ENCODE peak calls at places on chromosomes 13 and 19, in seven cellular contexts. One of them, this sample, is unnamed. For H3K4me1, the result is how much of the 10 kb centered on the place peaks cover.

GRCh38 chr13:51913421-51914136 is 51.8 kb downstream of the CCDC70 start:
- DNase-seq in GM12878: no peak
- DNase-seq in trophoblast cell: no peak
- DNase-seq in CD4-positive, alpha-beta memory T cell: no peak
- DNase-seq in fibroblast of lung: no peak
- DNase-seq in CD8-positive, alpha-beta memory T cell: no peak
- DNase-seq in tibial artery: no peak
- DNase-seq in this sample: no peak

GRCh38 chr13:107124129-107124718 is 556.3 kb upstream of the ARGLU1 start:
- DNase-seq in fibroblast of lung: peak
- DNase-seq in tibial artery: no peak
- DNase-seq in GM12878: no peak
- DNase-seq in CD8-positive, alpha-beta memory T cell: no peak
- DNase-seq in CD4-positive, alpha-beta memory T cell: no peak
- DNase-seq in trophoblast cell: no peak
- DNase-seq in this sample: no peak

GRCh38 chr19:15014579-15014978 is 34.7 kb upstream of the CASP14 start:
- DNase-seq in tibial artery: no peak
- DNase-seq in trophoblast cell: no peak
- DNase-seq in CD4-positive, alpha-beta memory T cell: no peak
- DNase-seq in fibroblast of lung: no peak
- DNase-seq in CD8-positive, alpha-beta memory T cell: no peak
- DNase-seq in GM12878: no peak
- DNase-seq in this sample: no peak

GRCh38 chr13:84812078-84812477 is 929.8 kb upstream of the SLITRK1 start:
- DNase-seq in trophoblast cell: no peak
- DNase-seq in GM12878: no peak
- DNase-seq in CD4-positive, alpha-beta memory T cell: no peak
- DNase-seq in CD8-positive, alpha-beta memory T cell: no peak
- DNase-seq in tibial artery: no peak
- DNase-seq in fibroblast of lung: no peak
- DNase-seq in this sample: no peak

GRCh38 chr13:66102864-66103263 is 1127.3 kb downstream of the PCDH9 start:
- DNase-seq in tibial artery: no peak
- DNase-seq in GM12878: no peak
- DNase-seq in CD4-positive, alpha-beta memory T cell: no peak
- DNase-seq in CD8-positive, alpha-beta memory T cell: no peak
- DNase-seq in trophoblast cell: no peak
- DNase-seq in fibroblast of lung: no peak
- DNase-seq in this sample: no peak

GRCh38 chr13:113060557-113061270 is 44.9 kb upstream of the F7 start:
- DNase-seq in tibial artery: no peak
- DNase-seq in trophoblast cell: no peak
- DNase-seq in CD4-positive, alpha-beta memory T cell: no peak
- DNase-seq in GM12878: no peak
- DNase-seq in CD8-positive, alpha-beta memory T cell: peak
- DNase-seq in fibroblast of lung: no peak
- DNase-seq in this sample: peak

GRCh38 chr13:50410921-50411712 is 395.9 kb downstream of the KCNRG start:
- DNase-seq in trophoblast cell: peak
- DNase-seq in GM12878: no peak
- DNase-seq in CD4-positive, alpha-beta memory T cell: no peak
- DNase-seq in fibroblast of lung: peak
- DNase-seq in CD8-positive, alpha-beta memory T cell: no peak
- DNase-seq in tibial artery: peak
- DNase-seq in this sample: peak

GRCh38 chr13:24694907-24695306 is 14.7 kb downstream of the ATP12A start:
- DNase-seq in CD4-positive, alpha-beta memory T cell: no peak
- DNase-seq in tibial artery: no peak
- DNase-seq in fibroblast of lung: no peak
- DNase-seq in trophoblast cell: no peak
- DNase-seq in GM12878: no peak
- DNase-seq in CD8-positive, alpha-beta memory T cell: no peak
- DNase-seq in this sample: no peak

GRCh38 chr13:50369646-50370045 is 354.4 kb downstream of the KCNRG start:
- DNase-seq in CD4-positive, alpha-beta memory T cell: no peak
- DNase-seq in trophoblast cell: no peak
- DNase-seq in tibial artery: no peak
- DNase-seq in GM12878: no peak
- DNase-seq in CD8-positive, alpha-beta memory T cell: no peak
- DNase-seq in fibroblast of lung: no peak
- DNase-seq in this sample: no peak

GRCh38 chr13:97141564-97142005 is 80.5 kb upstream of the MBNL2 start:
- DNase-seq in CD4-positive, alpha-beta memory T cell: no peak
- DNase-seq in CD8-positive, alpha-beta memory T cell: no peak
- DNase-seq in trophoblast cell: peak
- DNase-seq in fibroblast of lung: peak
- DNase-seq in GM12878: peak
- DNase-seq in tibial artery: peak
- DNase-seq in this sample: no peak

GRCh38 chr19:18529782-18530181 is 7.9 kb upstream of the ELL start:
- DNase-seq in CD8-positive, alpha-beta memory T cell: no peak
- DNase-seq in CD4-positive, alpha-beta memory T cell: no peak
- DNase-seq in GM12878: no peak
- DNase-seq in fibroblast of lung: no peak
- DNase-seq in trophoblast cell: peak
- DNase-seq in tibial artery: no peak
- DNase-seq in this sample: no peak

GRCh38 chr13:100721885-100722512 is 47.4 kb upstream of the TMTC4 start:
- DNase-seq in GM12878: no peak
- DNase-seq in CD4-positive, alpha-beta memory T cell: peak
- DNase-seq in trophoblast cell: peak
- DNase-seq in tibial artery: peak
- DNase-seq in CD8-positive, alpha-beta memory T cell: peak
- DNase-seq in fibroblast of lung: peak
- DNase-seq in this sample: no peak

GRCh38 chr13:91236182-91236581 is 111.3 kb upstream of the MIR17HG start:
- DNase-seq in fibroblast of lung: no peak
- DNase-seq in CD4-positive, alpha-beta memory T cell: no peak
- DNase-seq in CD8-positive, alpha-beta memory T cell: no peak
- DNase-seq in GM12878: no peak
- DNase-seq in tibial artery: no peak
- DNase-seq in trophoblast cell: no peak
- DNase-seq in this sample: no peak

DNA sequence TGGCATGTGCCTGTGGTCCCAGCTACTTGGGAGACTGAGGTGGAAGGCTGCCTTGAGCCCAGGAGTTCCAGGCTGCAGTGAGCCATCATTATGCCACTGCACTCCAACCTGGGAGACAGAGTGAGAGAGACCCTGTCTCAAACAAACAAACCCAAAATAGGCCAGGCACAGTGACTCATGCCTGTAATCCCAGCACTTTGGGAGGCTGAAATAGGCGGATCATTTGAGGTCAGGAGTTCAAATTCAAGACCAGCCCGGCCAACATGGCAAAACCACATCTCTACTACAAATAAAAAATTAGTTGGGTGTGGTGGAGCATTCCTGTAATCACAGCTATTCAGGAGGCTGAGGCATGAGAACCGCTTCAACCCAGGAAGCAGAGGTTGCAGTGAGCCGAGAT is 7.0 kb downstream of the STX10 start:
- DNase-seq in CD8-positive, alpha-beta memory T cell: no peak
- DNase-seq in trophoblast cell: no peak
- DNase-seq in GM12878: no peak
- DNase-seq in fibroblast of lung: peak
- DNase-seq in CD4-positive, alpha-beta memory T cell: no peak
- DNase-seq in tibial artery: no peak
- DNase-seq in this sample: no peak
- H3K27ac ChIP-seq in CD8-positive, alpha-beta memory T cell: no peak
- H3K27ac ChIP-seq in trophoblast cell: no peak
- H3K27ac ChIP-seq in GM12878: no peak
- H3K27ac ChIP-seq in fibroblast of lung: peak
- H3K27ac ChIP-seq in CD4-positive, alpha-beta memory T cell: no peak
- H3K27ac ChIP-seq in tibial artery: no peak
- H3K27ac ChIP-seq in this sample: peak

DNA sequence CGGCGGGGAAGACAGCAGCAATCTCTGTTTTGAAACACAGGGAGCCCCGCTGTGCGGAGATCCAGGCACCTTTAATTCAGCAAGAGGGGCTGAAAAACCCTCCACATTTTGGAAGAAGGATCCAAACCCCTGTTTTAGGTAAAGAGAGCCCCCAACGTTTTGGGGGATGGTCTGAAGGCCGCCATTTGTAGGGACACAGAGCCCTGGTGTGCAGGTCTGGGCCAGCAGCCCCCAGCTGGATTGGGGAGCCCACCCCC is 3.5 kb upstream of the HOOK2 start:
- DNase-seq in CD4-positive, alpha-beta memory T cell: no peak
- DNase-seq in tibial artery: no peak
- DNase-seq in CD8-positive, alpha-beta memory T cell: no peak
- DNase-seq in GM12878: no peak
- DNase-seq in fibroblast of lung: no peak
- DNase-seq in trophoblast cell: no peak
- DNase-seq in this sample: no peak
- H3K4me1 ChIP-seq in CD4-positive, alpha-beta memory T cell: half or more
- H3K4me1 ChIP-seq in tibial artery: half or more
- H3K4me1 ChIP-seq in CD8-positive, alpha-beta memory T cell: half or more
- H3K4me1 ChIP-seq in GM12878: under half
- H3K4me1 ChIP-seq in fibroblast of lung: under half
- H3K4me1 ChIP-seq in trophoblast cell: under half
- H3K4me1 ChIP-seq in this sample: under half

DNA sequence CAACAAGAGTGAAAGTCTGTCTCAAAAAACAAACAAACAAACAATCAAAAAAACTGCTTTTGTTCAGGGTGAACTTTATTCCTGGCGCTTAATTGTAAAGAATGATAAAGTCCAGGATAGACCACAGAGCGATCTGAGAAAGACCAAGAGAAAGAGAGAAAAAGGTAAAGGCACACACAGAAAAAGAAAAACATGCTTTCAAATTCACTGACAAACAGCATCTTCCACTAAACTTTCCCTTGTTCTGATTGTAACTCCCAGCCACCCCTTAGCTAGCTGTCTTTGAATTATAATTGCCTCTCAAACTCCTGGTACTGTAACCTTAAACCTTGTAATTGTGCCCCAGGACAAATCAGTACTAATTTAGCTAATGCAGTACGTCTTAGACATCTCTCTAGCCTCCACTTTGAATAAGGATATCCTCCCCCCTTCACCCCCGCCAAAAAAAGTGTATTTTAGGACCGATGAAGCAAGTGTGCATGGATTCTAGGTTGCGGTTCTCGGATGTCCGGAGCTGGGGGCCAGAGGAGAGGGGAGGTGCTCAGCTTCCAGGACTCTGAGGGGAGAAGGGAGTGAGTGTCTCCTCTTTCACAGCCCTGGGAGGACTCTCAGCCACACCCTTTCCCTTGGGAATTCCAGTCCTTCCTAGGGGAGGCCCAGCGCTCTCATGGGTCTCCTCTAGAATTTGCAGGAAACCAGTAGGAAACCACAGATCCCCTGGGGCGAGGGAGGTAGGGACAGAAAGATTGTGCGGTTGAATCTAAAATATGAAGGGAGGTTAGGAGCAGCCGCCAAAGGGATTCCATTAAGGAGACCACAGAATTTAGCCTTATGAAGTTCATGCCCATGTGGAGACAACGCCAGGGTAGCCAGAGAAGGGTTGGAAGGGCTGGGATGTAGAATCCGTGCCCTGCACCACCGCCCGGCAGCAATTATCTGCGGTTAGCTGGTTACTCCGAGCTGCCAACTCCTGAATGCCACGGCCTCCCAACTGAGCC is 19.7 kb downstream of the ZNF536 start:
- DNase-seq in GM12878: no peak
- DNase-seq in CD4-positive, alpha-beta memory T cell: no peak
- DNase-seq in CD8-positive, alpha-beta memory T cell: no peak
- DNase-seq in tibial artery: no peak
- DNase-seq in trophoblast cell: no peak
- DNase-seq in fibroblast of lung: no peak
- DNase-seq in this sample: no peak
- H3K27ac ChIP-seq in GM12878: no peak
- H3K27ac ChIP-seq in CD4-positive, alpha-beta memory T cell: no peak
- H3K27ac ChIP-seq in CD8-positive, alpha-beta memory T cell: no peak
- H3K27ac ChIP-seq in tibial artery: no peak
- H3K27ac ChIP-seq in trophoblast cell: no peak
- H3K27ac ChIP-seq in fibroblast of lung: no peak
- H3K27ac ChIP-seq in this sample: no peak

GRCh38 chr13:99004931-99005330 is 27.1 kb upstream of the DOCK9 start:
- DNase-seq in CD4-positive, alpha-beta memory T cell: no peak
- DNase-seq in GM12878: no peak
- DNase-seq in tibial artery: no peak
- DNase-seq in fibroblast of lung: no peak
- DNase-seq in CD8-positive, alpha-beta memory T cell: no peak
- DNase-seq in trophoblast cell: no peak
- DNase-seq in this sample: no peak
- H3K4me1 ChIP-seq in CD4-positive, alpha-beta memory T cell: half or more
- H3K4me1 ChIP-seq in GM12878: under half
- H3K4me1 ChIP-seq in tibial artery: under half
- H3K4me1 ChIP-seq in fibroblast of lung: under half
- H3K4me1 ChIP-seq in CD8-positive, alpha-beta memory T cell: half or more
- H3K4me1 ChIP-seq in trophoblast cell: under half
- H3K4me1 ChIP-seq in this sample: under half

DNA sequence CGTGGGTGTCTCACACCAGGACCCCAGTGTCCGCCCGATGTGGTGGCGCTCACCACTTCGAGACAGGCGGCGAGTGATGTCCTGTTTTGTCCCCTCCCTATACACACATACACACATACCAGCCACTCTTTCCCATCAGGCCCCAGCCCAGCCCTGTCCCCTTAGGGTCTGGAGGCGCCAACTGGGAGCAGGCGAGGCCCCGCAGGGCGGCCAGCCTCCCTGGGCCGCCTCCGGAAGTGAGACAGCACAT is 38.1 kb upstream of the NANOS3 start:
- DNase-seq in GM12878: no peak
- DNase-seq in trophoblast cell: no peak
- DNase-seq in CD4-positive, alpha-beta memory T cell: no peak
- DNase-seq in fibroblast of lung: no peak
- DNase-seq in tibial artery: no peak
- DNase-seq in CD8-positive, alpha-beta memory T cell: no peak
- DNase-seq in this sample: no peak
- H3K27ac ChIP-seq in GM12878: peak
- H3K27ac ChIP-seq in trophoblast cell: peak
- H3K27ac ChIP-seq in CD4-positive, alpha-beta memory T cell: peak
- H3K27ac ChIP-seq in fibroblast of lung: peak
- H3K27ac ChIP-seq in tibial artery: peak
- H3K27ac ChIP-seq in CD8-positive, alpha-beta memory T cell: peak
- H3K27ac ChIP-seq in this sample: peak

GRCh38 chr13:31945202-31945978 is 86.2 kb upstream of the FRY start:
- DNase-seq in fibroblast of lung: peak
- DNase-seq in CD4-positive, alpha-beta memory T cell: no peak
- DNase-seq in tibial artery: peak
- DNase-seq in GM12878: no peak
- DNase-seq in CD8-positive, alpha-beta memory T cell: no peak
- DNase-seq in trophoblast cell: peak
- DNase-seq in this sample: peak
- H3K4me1 ChIP-seq in fibroblast of lung: under half
- H3K4me1 ChIP-seq in CD4-positive, alpha-beta memory T cell: under half
- H3K4me1 ChIP-seq in tibial artery: under half
- H3K4me1 ChIP-seq in GM12878: under half
- H3K4me1 ChIP-seq in CD8-positive, alpha-beta memory T cell: under half
- H3K4me1 ChIP-seq in trophoblast cell: under half
- H3K4me1 ChIP-seq in this sample: under half